ENCODE peak calls at places on chromosomes 1 and 21, in four cellular contexts. One of them, this sample, is unnamed.

GRCh38 chr1:54290443-54291184 is 90.6 kb downstream of the MRPL37 start:
- DNase-seq in A549: no peak
- DNase-seq in K562: no peak
- DNase-seq in SK-N-SH: no peak
- DNase-seq in this sample: no peak

GRCh38 chr1:25804244-25804963 is 4.4 kb downstream of the SELENON start:
- DNase-seq in A549: no peak
- DNase-seq in SK-N-SH: no peak
- DNase-seq in K562: no peak
- DNase-seq in this sample: no peak

GRCh38 chr1:181508486-181509165 is 25.3 kb downstream of the CACNA1E start:
- DNase-seq in SK-N-SH: no peak
- DNase-seq in K562: no peak
- DNase-seq in A549: no peak
- DNase-seq in this sample: peak

GRCh38 chr1:9378801-9379200 is 86.1 kb downstream of the SPSB1 start:
- DNase-seq in SK-N-SH: no peak
- DNase-seq in K562: no peak
- DNase-seq in A549: no peak
- DNase-seq in this sample: no peak

GRCh38 chr1:31707711-31708110 is 3.9 kb upstream of the COL16A1 start:
- DNase-seq in A549: no peak
- DNase-seq in K562: no peak
- DNase-seq in SK-N-SH: no peak
- DNase-seq in this sample: peak

GRCh38 chr1:197464039-197464438 is 196.0 kb downstream of the CRB1 start:
- DNase-seq in SK-N-SH: no peak
- DNase-seq in A549: no peak
- DNase-seq in K562: no peak
- DNase-seq in this sample: no peak

GRCh38 chr1:11740258-11741192 is 4.6 kb downstream of the AGTRAP start:
- DNase-seq in K562: peak
- DNase-seq in A549: no peak
- DNase-seq in SK-N-SH: no peak
- DNase-seq in this sample: no peak

GRCh38 chr1:41496080-41497055 is 11.9 kb upstream of the EDN2 start:
- DNase-seq in SK-N-SH: no peak
- DNase-seq in A549: no peak
- DNase-seq in K562: peak
- DNase-seq in this sample: no peak

GRCh38 chr1:9700340-9700739 is 48.8 kb downstream of the PIK3CD start:
- DNase-seq in A549: peak
- DNase-seq in SK-N-SH: peak
- DNase-seq in K562: no peak
- DNase-seq in this sample: no peak

GRCh38 chr1:20485527-20486456 is at the start of gene CAMK2N1:
- DNase-seq in K562: peak
- DNase-seq in SK-N-SH: peak
- DNase-seq in A549: peak
- DNase-seq in this sample: no peak

GRCh38 chr1:164588388-164589341 is 29.7 kb downstream of the PBX1 start:
- DNase-seq in A549: no peak
- DNase-seq in SK-N-SH: peak
- DNase-seq in K562: no peak
- DNase-seq in this sample: no peak

GRCh38 chr21:42125571-42126544 is 54.7 kb downstream of the UMODL1 start:
- DNase-seq in K562: peak
- DNase-seq in A549: no peak
- DNase-seq in SK-N-SH: no peak
- DNase-seq in this sample: no peak

GRCh38 chr1:103191327-103191726 is 83.0 kb upstream of the COL11A1 start:
- DNase-seq in SK-N-SH: no peak
- DNase-seq in A549: no peak
- DNase-seq in K562: no peak
- DNase-seq in this sample: no peak

GRCh38 chr1:214362188-214362882 is 81.4 kb downstream of the SMYD2 start:
- DNase-seq in SK-N-SH: no peak
- DNase-seq in K562: no peak
- DNase-seq in A549: no peak
- DNase-seq in this sample: no peak

GRCh38 chr1:175373786-175374623 is 181.4 kb upstream of the KIAA0040 start:
- DNase-seq in K562: peak
- DNase-seq in A549: peak
- DNase-seq in SK-N-SH: peak
- DNase-seq in this sample: no peak

GRCh38 chr21:30044447-30045064 is 104.8 kb upstream of the GRIK1 start:
- DNase-seq in A549: no peak
- DNase-seq in SK-N-SH: peak
- DNase-seq in K562: peak
- DNase-seq in this sample: no peak

GRCh38 chr21:15122241-15122640 is 57.4 kb upstream of the NRIP1 start:
- DNase-seq in SK-N-SH: no peak
- DNase-seq in K562: no peak
- DNase-seq in A549: no peak
- DNase-seq in this sample: no peak

GRCh38 chr1:220013497-220013896 is 32.8 kb downstream of the EPRS1 start:
- DNase-seq in A549: no peak
- DNase-seq in K562: no peak
- DNase-seq in SK-N-SH: no peak
- DNase-seq in this sample: no peak

GRCh38 chr1:55131801-55132200 is 83.4 kb downstream of the USP24 start:
- DNase-seq in SK-N-SH: no peak
- DNase-seq in A549: no peak
- DNase-seq in K562: no peak
- DNase-seq in this sample: no peak

GRCh38 chr1:147762233-147763024 is 2.0 kb upstream of the GJA5 start:
- DNase-seq in A549: no peak
- DNase-seq in SK-N-SH: no peak
- DNase-seq in K562: no peak
- DNase-seq in this sample: peak

GRCh38 chr1:109499661-109500536 is 6.0 kb downstream of the CYB561D1 start:
- DNase-seq in SK-N-SH: peak
- DNase-seq in K562: peak
- DNase-seq in A549: no peak
- DNase-seq in this sample: no peak

GRCh38 chr1:87473203-87473661 is 144.6 kb downstream of the LMO4 start:
- DNase-seq in K562: no peak
- DNase-seq in A549: no peak
- DNase-seq in SK-N-SH: no peak
- DNase-seq in this sample: no peak

GRCh38 chr1:205612556-205612955 is 19.3 kb downstream of the ELK4 start:
- DNase-seq in SK-N-SH: no peak
- DNase-seq in K562: no peak
- DNase-seq in A549: no peak
- DNase-seq in this sample: no peak

GRCh38 chr1:6420594-6421042 is 899 bp upstream of the HES2 start:
- DNase-seq in K562: peak
- DNase-seq in A549: no peak
- DNase-seq in SK-N-SH: no peak
- DNase-seq in this sample: no peak

GRCh38 chr1:244833734-244834595 is 1.5 kb upstream of the COX20 start:
- DNase-seq in K562: peak
- DNase-seq in A549: peak
- DNase-seq in SK-N-SH: peak
- DNase-seq in this sample: no peak

GRCh38 chr21:34991366-34991967 is 57.6 kb downstream of the RUNX1 start:
- DNase-seq in K562: no peak
- DNase-seq in A549: no peak
- DNase-seq in SK-N-SH: no peak
- DNase-seq in this sample: no peak

GRCh38 chr1:74819062-74819461 is 86.1 kb downstream of the TYW3 start:
- DNase-seq in K562: no peak
- DNase-seq in SK-N-SH: no peak
- DNase-seq in A549: no peak
- DNase-seq in this sample: no peak

GRCh38 chr1:74824497-74825107 is 91.7 kb downstream of the TYW3 start:
- DNase-seq in A549: no peak
- DNase-seq in K562: no peak
- DNase-seq in SK-N-SH: no peak
- DNase-seq in this sample: no peak

DNA sequence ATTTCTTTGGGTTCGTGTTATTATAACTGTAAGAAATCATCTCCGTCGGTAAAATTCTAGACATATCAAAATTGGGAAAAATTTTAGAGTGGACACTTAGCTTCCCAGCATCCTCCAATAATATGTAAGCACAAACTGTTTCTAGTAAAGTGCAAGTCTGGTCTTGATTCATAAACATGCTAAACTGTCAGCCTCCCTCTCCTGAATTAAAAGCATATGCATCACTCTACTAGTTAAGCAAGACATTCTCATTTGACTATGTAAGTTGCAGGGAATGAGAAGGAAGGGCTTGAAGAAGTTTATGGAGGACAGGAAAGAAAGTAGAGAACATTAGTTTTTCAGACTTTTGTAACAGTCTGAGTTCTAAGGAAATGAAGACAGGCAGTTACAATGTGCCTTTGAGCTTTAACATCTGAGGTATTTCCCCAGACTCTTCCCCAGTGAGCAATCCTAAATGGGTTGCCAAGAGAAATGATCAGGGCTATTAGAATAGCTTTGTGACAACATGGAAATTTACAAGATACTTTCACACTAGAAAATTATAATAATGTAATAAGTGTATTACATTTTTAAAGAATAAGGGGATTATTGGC is 90.0 kb downstream of the TYW3 start:
- DNase-seq in K562: no peak
- DNase-seq in SK-N-SH: no peak
- DNase-seq in A549: no peak
- DNase-seq in this sample: no peak
- TF ChIP-seq REST in K562: no peak
- TF ChIP-seq REST in SK-N-SH: no peak
- TF ChIP-seq REST in A549: no peak
- TF ChIP-seq REST in this sample: no peak

GRCh38 chr1:193433599-193433998 is 247.2 kb upstream of the B3GALT2 start:
- DNase-seq in K562: no peak
- DNase-seq in SK-N-SH: no peak
- DNase-seq in A549: no peak
- DNase-seq in this sample: no peak

GRCh38 chr1:193438312-193438711 is 251.9 kb upstream of the B3GALT2 start:
- DNase-seq in A549: no peak
- DNase-seq in K562: no peak
- DNase-seq in SK-N-SH: no peak
- DNase-seq in this sample: no peak

GRCh38 chr1:193437785-193438184 is 251.4 kb upstream of the B3GALT2 start:
- DNase-seq in A549: no peak
- DNase-seq in K562: no peak
- DNase-seq in SK-N-SH: no peak
- DNase-seq in this sample: peak

GRCh38 chr1:193434319-193434718 is 247.9 kb upstream of the B3GALT2 start:
- DNase-seq in K562: no peak
- DNase-seq in SK-N-SH: no peak
- DNase-seq in A549: no peak
- DNase-seq in this sample: no peak

DNA sequence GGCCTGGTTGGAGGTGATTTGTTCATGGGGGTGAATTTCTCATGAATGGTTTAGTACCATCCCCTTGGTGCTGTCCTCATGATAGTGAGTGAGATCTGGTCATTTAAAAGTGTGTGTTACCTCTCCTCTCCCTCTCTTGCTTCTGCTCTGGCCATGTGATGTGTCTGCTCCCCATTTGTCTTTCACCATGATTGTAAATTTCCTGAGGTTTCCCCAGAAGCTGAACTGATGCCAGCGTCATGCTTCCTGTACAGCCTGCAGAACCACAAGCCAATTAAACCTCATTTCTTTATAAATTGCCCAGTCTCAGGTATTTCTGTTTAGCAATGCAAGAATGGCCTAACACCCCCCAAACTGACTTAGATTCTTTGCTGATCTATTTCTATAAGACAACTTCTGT is 249.4 kb upstream of the B3GALT2 start:
- DNase-seq in A549: no peak
- DNase-seq in SK-N-SH: no peak
- DNase-seq in K562: no peak
- DNase-seq in this sample: no peak
- TF ChIP-seq RCOR1 in A549: no peak
- TF ChIP-seq RCOR1 in SK-N-SH: no peak
- TF ChIP-seq RCOR1 in K562: no peak
- TF ChIP-seq RCOR1 in this sample: no peak

GRCh38 chr1:3113741-3114056 is 44.7 kb downstream of the PRDM16 start:
- DNase-seq in A549: no peak
- DNase-seq in SK-N-SH: no peak
- DNase-seq in K562: no peak
- DNase-seq in this sample: no peak

GRCh38 chr1:3113047-3113740 is 44.2 kb downstream of the PRDM16 start:
- DNase-seq in SK-N-SH: no peak
- DNase-seq in A549: no peak
- DNase-seq in K562: no peak
- DNase-seq in this sample: no peak

GRCh38 chr1:3114131-3114744 is 45.2 kb downstream of the PRDM16 start:
- DNase-seq in SK-N-SH: no peak
- DNase-seq in A549: no peak
- DNase-seq in K562: no peak
- DNase-seq in this sample: no peak

GRCh38 chr1:3112526-3112925 is 43.5 kb downstream of the PRDM16 start:
- DNase-seq in A549: no peak
- DNase-seq in SK-N-SH: no peak
- DNase-seq in K562: no peak
- DNase-seq in this sample: no peak

DNA sequence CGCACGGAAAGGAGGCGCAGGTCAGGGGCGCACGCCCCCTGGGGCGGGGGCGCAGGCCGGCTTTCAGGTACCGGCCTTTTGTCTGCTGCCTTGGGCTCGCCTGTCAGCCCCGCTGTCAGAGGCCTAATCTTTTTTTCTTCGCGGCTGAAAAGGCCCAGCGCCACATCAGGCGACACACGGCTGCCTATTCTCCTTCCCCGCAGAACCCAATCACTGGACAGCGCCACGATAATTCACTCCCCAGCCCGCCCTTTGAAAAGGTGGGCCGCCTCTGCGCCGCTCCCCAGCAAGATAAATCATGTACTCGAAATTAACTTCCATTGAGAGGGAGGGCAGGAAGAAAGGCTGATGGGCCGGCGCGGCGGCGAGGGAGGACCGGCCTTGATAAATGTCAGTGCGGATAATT is 42.6 kb downstream of the PRDM16 start:
- DNase-seq in A549: no peak
- DNase-seq in K562: no peak
- DNase-seq in SK-N-SH: no peak
- DNase-seq in this sample: no peak
- TF ChIP-seq REST in A549: no peak
- TF ChIP-seq REST in K562: no peak
- TF ChIP-seq REST in SK-N-SH: no peak
- TF ChIP-seq REST in this sample: no peak

GRCh38 chr21:32189688-32190483 is 89.0 kb downstream of the MIS18A start:
- DNase-seq in SK-N-SH: no peak
- DNase-seq in K562: no peak
- DNase-seq in A549: no peak
- DNase-seq in this sample: no peak

GRCh38 chr21:32190491-32191144 is 88.2 kb downstream of the MIS18A start:
- DNase-seq in K562: no peak
- DNase-seq in SK-N-SH: no peak
- DNase-seq in A549: no peak
- DNase-seq in this sample: peak

GRCh38 chr21:32196001-32196400 is 82.8 kb downstream of the MIS18A start:
- DNase-seq in A549: no peak
- DNase-seq in K562: no peak
- DNase-seq in SK-N-SH: no peak
- DNase-seq in this sample: no peak

GRCh38 chr21:32192291-32192690 is 86.6 kb downstream of the MIS18A start:
- DNase-seq in SK-N-SH: no peak
- DNase-seq in A549: no peak
- DNase-seq in K562: no peak
- DNase-seq in this sample: no peak

GRCh38 chr21:32193066-32193465 is 85.8 kb downstream of the MIS18A start:
- DNase-seq in A549: no peak
- DNase-seq in K562: no peak
- DNase-seq in SK-N-SH: no peak
- DNase-seq in this sample: no peak
- TF ChIP-seq RCOR1 in A549: no peak
- TF ChIP-seq RCOR1 in K562: no peak
- TF ChIP-seq RCOR1 in SK-N-SH: no peak
- TF ChIP-seq RCOR1 in this sample: no peak